ENCODE peak calls at places on chromosome 19, in six cellular contexts. X is brain microvascular endothelial cell; U is left ventricle myocardium inferior; K is heart right ventricle; D is GM12865; M is CD8-positive, alpha-beta T cell. T is an unnamed sample.

GRCh38 chr19:53492153-53492552 is 24.6 kb downstream of the ZNF813 start:
- DNase-seq in U (no peak), X (no peak), M (no peak), D (no peak), K (no peak), T (no peak)

GRCh38 chr19:42255766-42256750 is 1.1 kb upstream of the ERF start:
- DNase-seq in U (peak; percentile 69), K (peak; percentile 83), D (no peak), X (no peak), M (no peak), T (peak; percentile 44)

GRCh38 chr19:58261600-58261967 is 17.2 kb upstream of the ZNF8 start:
- DNase-seq in U (no peak), K (no peak), M (no peak), X (no peak), D (no peak), T (no peak)

GRCh38 chr19:12772323-12772722 is 3.0 kb downstream of the HOOK2 start:
- DNase-seq in X (no peak), K (peak; percentile 71), M (no peak), D (no peak), U (peak; percentile 65), T (no peak)

GRCh38 chr19:313169-313987 is 22.2 kb upstream of the PLPP2 start:
- DNase-seq in D (no peak), U (no peak), M (no peak), X (no peak), K (peak; percentile 3), T (no peak)

GRCh38 chr19:28350037-28350436 is 862.9 kb downstream of the UQCRFS1 start:
- DNase-seq in X (no peak), U (no peak), K (no peak), D (no peak), M (no peak), T (no peak)

GRCh38 chr19:4654437-4655361 is 15.4 kb downstream of the TNFAIP8L1 start:
- DNase-seq in X (no peak), D (no peak), U (no peak), M (no peak), K (no peak), T (no peak)

GRCh38 chr19:10086032-10086903 is at the start of gene SHFL:
- DNase-seq in M (peak; percentile 89), D (peak; percentile 92), X (peak; percentile 20), K (peak; percentile 74), U (peak; percentile 72), T (peak; percentile 36)

GRCh38 chr19:12933287-12934072 is at the start of gene FARSA:
- DNase-seq in M (peak; percentile 90), K (peak; percentile 94), X (peak; percentile 92), U (peak; percentile 94), D (peak; percentile 96), T (peak; percentile 88)

DNA sequence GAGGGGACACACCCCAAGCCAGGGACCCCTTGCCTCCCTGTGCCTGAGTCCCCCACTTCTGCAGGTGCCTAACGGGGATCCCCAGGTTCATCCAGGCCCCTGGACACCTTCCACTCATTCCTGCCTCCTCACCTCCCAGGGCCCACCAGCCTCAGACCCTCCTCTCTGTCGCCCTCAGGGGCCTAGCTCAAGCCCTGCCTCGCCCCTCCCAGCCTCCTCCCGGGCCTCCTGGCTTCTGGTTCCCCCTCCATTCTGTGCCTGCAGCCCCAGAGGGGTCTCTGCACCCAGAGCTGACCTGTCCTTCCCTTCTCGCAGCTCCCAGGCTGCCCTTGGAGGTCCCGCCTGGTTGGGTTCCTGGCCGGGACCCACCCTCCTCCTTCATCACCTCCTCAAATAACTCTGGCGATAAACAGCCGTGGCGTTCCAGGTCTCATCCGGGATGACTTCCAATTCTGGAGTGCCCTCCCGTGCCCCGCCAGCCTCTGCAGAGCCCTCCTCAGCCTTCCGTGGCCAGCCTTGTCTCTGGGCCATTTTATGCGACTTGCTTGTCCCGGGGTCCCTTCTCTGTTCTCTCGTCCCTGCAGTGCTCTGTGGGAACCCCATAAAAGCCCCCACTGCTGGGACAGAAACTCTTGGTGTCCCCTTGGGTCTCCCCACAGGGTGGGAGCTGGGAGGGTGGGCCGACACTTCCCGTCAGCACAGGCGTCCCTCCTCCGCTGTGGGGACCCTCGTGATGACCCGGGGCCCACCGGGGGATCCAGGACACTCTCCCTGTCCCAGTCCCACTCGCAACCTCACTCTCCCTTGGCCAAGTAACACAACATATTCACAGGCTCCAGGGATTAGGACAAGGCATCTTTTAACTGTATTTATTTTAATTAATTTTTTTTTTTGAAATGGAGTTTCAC is 9.2 kb downstream of the JOSD2 start:
- DNase-seq in M (no peak), X (no peak), D (no peak), U (peak; percentile 75), K (peak; percentile 79), T (no peak)
- H3K4me3 ChIP-seq in M (no peak overlapping the region), X (no peak overlapping the region), D (no peak overlapping the region), U (peak overlapping the region; percentile 70), K (peak overlapping the region; percentile 46), T (no peak overlapping the region)

GRCh38 chr19:2793126-2793525 is 7.8 kb downstream of the THOP1 start:
- DNase-seq in X (no peak), U (no peak), K (no peak), M (no peak), D (no peak), T (no peak)
- TF ChIP-seq CTCF in X (no peak), U (no peak), K (no peak), M (no peak), D (no peak), T (no peak)

DNA sequence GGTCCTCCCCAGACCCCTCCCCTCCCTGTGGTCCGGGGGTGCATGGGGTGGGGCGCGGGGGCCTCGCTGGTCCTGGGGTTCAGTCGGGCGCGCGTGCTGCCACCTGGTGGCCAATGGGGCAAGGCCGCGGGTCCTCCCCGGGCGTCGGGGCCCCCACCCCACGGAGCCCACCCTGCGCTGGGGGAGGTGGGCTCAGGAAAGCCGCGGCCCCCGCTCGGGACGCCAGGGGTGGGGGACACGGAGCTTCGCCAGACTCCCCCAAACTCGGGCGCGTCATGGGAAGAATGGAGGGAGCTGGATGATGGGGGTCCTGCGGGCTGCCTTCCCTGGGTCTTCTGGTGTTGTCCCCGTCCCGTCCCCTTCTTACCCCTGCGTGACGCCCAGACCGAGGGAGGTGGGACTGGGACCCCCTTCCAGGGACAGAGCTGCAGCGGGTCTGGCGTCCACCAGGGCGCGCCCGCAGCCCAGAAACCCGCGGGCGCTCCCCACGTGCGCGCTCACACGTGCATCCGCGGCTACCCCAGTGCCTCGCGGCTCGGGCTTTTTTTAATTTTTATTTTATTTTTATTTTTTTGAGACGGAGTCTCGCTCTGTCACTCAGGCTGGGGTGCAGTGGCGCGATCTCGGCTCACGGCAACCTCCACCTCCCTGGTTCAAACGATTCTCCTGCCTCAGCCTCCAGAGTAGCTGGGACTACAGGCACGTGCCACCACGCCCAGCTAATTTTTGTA is 19.8 kb upstream of the TCF3 start:
- DNase-seq in U (no peak), M (peak; percentile 78), D (peak; percentile 68), X (no peak), K (no peak), T (peak; percentile 32)
- H3K4me3 ChIP-seq in U (peak overlapping the region; percentile 21), M (peak overlapping the region; percentile 30), D (peak overlapping the region; percentile 46), X (no peak overlapping the region), K (peak overlapping the region; percentile 10), T (no peak overlapping the region)

DNA sequence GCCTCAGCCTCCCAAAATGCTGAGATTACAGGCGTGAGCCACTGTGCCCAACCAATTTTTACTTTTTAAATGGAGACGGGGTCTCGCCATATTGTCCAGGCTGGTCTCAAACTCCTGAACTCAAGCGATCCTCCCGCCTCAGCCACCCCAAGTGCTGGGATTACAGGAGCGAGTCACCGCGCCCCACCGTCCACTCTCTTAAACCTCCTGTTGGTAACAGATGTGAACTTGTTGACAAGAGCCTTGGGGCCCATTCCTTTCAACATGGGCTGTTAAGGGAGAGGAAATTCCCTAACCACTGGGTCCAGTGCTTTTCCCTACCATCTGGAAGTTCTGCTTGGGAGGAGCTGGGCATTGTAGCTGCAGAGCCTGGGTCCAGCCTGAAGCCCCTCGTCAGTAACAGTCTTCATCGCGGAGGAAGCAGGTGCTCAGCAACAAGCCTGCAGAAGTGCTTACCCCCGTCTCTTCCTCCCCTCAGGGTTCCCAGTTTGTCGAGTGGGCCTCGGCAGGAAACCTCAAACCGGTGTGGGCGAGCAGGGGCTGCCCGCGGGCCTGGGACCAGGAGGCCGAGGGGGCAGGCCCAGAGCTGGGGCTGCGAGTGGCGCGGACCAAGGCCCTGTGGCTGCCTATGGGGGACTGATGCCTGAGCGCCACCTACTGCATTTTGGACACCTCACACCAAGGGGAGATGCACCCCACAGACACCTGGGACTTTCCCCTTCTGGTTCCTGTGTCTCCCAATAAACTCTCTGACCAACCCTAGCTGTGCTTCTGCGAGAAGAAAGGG is 4.0 kb upstream of the FLT3LG start:
- DNase-seq in D (peak; percentile 96), K (no peak), X (no peak), U (no peak), M (peak; percentile 87), T (no peak)
- TF ChIP-seq CTCF in D (peak; percentile 83), K (no peak), X (peak; percentile 16), U (peak; percentile 18), M (peak; percentile 52), T (no peak)

DNA sequence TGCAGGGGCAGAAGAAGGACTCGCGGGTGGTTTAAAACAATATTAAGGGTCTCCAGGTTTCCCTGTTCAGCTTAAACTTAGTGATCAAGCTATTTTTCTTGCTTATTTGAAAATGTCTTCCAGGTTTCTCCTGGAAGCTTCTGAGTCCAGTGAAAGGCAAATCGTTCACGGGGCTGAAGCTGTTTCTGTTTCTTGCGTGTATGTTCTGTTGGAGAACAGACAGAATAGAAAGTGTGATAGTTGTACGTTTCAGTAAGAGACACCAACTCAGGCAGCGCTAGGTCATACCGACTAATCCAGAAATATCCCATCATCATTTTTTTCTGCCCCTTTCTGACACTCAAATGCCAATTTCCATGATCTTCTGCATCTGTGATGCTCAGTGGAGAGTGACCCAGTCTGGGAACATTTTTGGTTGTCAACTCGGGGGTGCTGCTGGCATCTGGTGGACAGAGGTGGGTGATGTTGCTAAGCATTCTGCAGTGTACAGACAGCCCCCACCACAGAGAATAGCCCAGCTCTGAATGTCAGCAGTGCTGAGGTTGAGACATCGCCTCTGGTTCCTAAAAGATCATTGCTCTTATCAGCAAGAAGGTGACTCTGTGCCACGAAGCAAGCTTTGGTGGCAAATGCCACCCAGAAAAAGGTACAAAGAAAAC is 4.3 kb downstream of the KLF2 start:
- DNase-seq in K (no peak), X (no peak), U (no peak), D (peak; percentile 74), M (peak; percentile 80), T (no peak)
- H3K4me3 ChIP-seq in K (peak overlapping the region; percentile 90), X (no peak overlapping the region), U (peak overlapping the region; percentile 89), D (peak overlapping the region; percentile 40), M (peak overlapping the region; percentile 87), T (no peak overlapping the region)

GRCh38 chr19:11265785-11266236 is 3.5 kb upstream of the DOCK6 start:
- DNase-seq in D (no peak), K (no peak), U (no peak), M (no peak), X (no peak), T (peak; percentile 29)
- TF ChIP-seq CTCF in D (no peak), K (no peak), U (no peak), M (no peak), X (no peak), T (no peak)

DNA sequence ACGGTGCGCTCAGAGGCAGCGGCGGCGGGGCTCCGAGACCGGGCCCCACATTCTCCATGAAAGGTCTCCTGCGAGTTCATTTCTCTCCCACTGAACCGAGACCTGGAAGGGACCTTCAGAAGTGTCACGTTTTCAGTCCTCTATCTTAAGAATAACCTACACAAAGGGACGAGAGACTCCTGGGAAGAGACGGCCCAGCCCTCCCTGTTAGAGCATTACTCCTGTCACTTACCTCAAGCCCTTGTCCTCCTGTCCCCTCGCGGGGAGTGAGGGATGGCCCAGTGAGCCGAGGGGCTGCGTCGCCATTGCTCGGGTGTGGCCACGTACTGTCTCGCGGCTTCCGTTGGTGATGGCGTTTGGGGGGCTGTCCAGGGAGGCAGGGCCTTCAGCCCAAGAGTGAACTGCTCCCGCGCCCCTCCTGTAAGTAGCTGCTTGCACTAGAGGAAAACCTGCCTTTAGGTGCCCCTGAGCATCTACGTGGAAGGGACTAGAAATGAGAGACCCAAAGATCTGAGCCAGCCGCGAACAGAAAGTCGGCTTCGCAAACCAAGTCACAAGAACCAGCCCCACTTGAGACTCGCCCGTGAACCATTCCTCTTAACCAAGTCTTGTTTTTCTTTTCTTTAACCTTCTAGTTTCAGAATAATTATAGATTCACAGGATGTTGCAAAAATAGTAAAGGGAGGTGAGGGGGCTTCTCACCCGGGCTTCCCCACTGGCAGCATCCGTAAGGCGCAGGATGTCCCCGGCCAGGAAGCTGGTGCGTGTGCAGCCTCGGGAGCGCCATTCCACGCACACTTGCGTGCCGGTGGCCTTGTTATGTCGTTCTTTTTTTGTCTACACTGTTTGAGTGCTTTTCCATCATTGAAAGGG is 21.1 kb upstream of the NDUFS7 start:
- DNase-seq in M (no peak), X (no peak), U (no peak), K (no peak), D (no peak), T (no peak)
- H3K4me3 ChIP-seq in M (no peak overlapping the region), X (no peak overlapping the region), U (no peak overlapping the region), K (no peak overlapping the region), D (no peak overlapping the region), T (no peak overlapping the region)